ENCODE peak calls at places on chromosomes 2 and 18, in seven cellular contexts. M, P, J, X, V, N and W are unnamed samples.

GRCh38 chr2:5696741-5697521 is 4.7 kb downstream of the SOX11 start:
- DNase-seq in M (peak), P (no peak), J (no peak), X (peak), V (no peak), N (no peak), W (no peak)

GRCh38 chr2:126650994-126651393 is 5.0 kb upstream of the GYPC start:
- DNase-seq in M (no peak), P (no peak), J (no peak), X (no peak), V (no peak), N (no peak), W (peak)

GRCh38 chr2:199433204-199433832 is 24.4 kb downstream of the SATB2 start:
- DNase-seq in M (no peak), P (no peak), J (no peak), X (no peak), V (no peak), N (peak), W (no peak)

GRCh38 chr2:70941186-70941585 is 5.5 kb downstream of the ATP6V1B1 start:
- DNase-seq in M (no peak), P (no peak), J (no peak), X (no peak), V (no peak), N (no peak), W (no peak)

GRCh38 chr2:142321706-142322280 is 191.0 kb upstream of the LRP1B start:
- DNase-seq in M (no peak), P (no peak), J (no peak), X (no peak), V (no peak), N (peak), W (no peak)

GRCh38 chr2:101717041-101717817 is 19.7 kb downstream of the MAP4K4 start:
- DNase-seq in M (no peak), P (no peak), J (no peak), X (no peak), V (no peak), N (no peak), W (no peak)

GRCh38 chr2:169344736-169345506 is 17.4 kb downstream of the LRP2 start:
- DNase-seq in M (no peak), P (no peak), J (no peak), X (no peak), V (no peak), N (no peak), W (no peak)

GRCh38 chr2:208406474-208407451 is at the start of gene PTH2R:
- DNase-seq in M (peak), P (peak), J (no peak), X (no peak), V (no peak), N (no peak), W (no peak)

GRCh38 chr2:112728384-112729175 is 7.8 kb downstream of the NT5DC4 start:
- DNase-seq in M (no peak), P (no peak), J (no peak), X (no peak), V (no peak), N (no peak), W (peak)

GRCh38 chr2:241760301-241760771 is 16.3 kb upstream of the GAL3ST2 start:
- DNase-seq in M (no peak), P (no peak), J (no peak), X (no peak), V (no peak), N (no peak), W (no peak)

GRCh38 chr2:122643725-122644329 is 888.4 kb downstream of the TSN start:
- DNase-seq in M (no peak), P (peak), J (no peak), X (no peak), V (peak), N (peak), W (no peak)

GRCh38 chr2:73925033-73925704 is 1.5 kb upstream of the DGUOK start:
- DNase-seq in M (no peak), P (no peak), J (no peak), X (no peak), V (no peak), N (no peak), W (no peak)

GRCh38 chr2:46886268-46887027 is 29.2 kb downstream of the MCFD2 start:
- DNase-seq in M (no peak), P (no peak), J (no peak), X (no peak), V (no peak), N (no peak), W (no peak)

GRCh38 chr2:19933351-19933981 is 31.7 kb upstream of the TTC32 start:
- DNase-seq in M (no peak), P (peak), J (no peak), X (no peak), V (peak), N (peak), W (no peak)

GRCh38 chr2:167929461-167929860 is 317.9 kb downstream of the STK39 start:
- DNase-seq in M (no peak), P (no peak), J (no peak), X (no peak), V (no peak), N (peak), W (no peak)

GRCh38 chr18:69484699-69485396 is 84.2 kb downstream of the DOK6 start:
- DNase-seq in M (no peak), P (peak), J (no peak), X (no peak), V (no peak), N (peak), W (no peak)

GRCh38 chr2:67048314-67048713 is 348.8 kb upstream of the ETAA1 start:
- DNase-seq in M (no peak), P (no peak), J (no peak), X (no peak), V (no peak), N (no peak), W (no peak)

GRCh38 chr18:525066-525797 is 24.7 kb upstream of the COLEC12 start:
- DNase-seq in M (no peak), P (peak), J (no peak), X (no peak), V (peak), N (peak), W (no peak)

GRCh38 chr2:170771049-170771937 is 1.1 kb downstream of the ERICH2 start:
- DNase-seq in M (no peak), P (peak), J (no peak), X (peak), V (peak), N (no peak), W (no peak)